ENCODE peak calls at places on chromosomes 11 and 22, in seven cellular contexts. One of them, this sample, is unnamed.

GRCh38 chr11:103031834-103032233 is 60.1 kb downstream of the DCUN1D5 start:
- DNase-seq in kidney epithelial cell: no peak
- DNase-seq in mesenchymal stem cell: no peak
- DNase-seq in psoas muscle: no peak
- DNase-seq in HepG2: no peak
- DNase-seq in AG04449: peak; percentile 55
- DNase-seq in left lung: no peak
- DNase-seq in this sample: no peak

GRCh38 chr11:72814139-72814830 is at the start of gene ATG16L2:
- DNase-seq in kidney epithelial cell: no peak
- DNase-seq in mesenchymal stem cell: peak; percentile 92
- DNase-seq in psoas muscle: peak; percentile 94
- DNase-seq in HepG2: peak; percentile 64
- DNase-seq in AG04449: no peak
- DNase-seq in left lung: peak; percentile 88
- DNase-seq in this sample: peak; percentile 89

GRCh38 chr11:61654397-61654829 is 25.8 kb upstream of the DAGLA start:
- DNase-seq in kidney epithelial cell: no peak
- DNase-seq in mesenchymal stem cell: no peak
- DNase-seq in psoas muscle: peak; percentile 70
- DNase-seq in HepG2: no peak
- DNase-seq in AG04449: no peak
- DNase-seq in left lung: peak; percentile 62
- DNase-seq in this sample: no peak

GRCh38 chr11:64566042-64566914 is 24.7 kb upstream of the SLC22A12 start:
- DNase-seq in kidney epithelial cell: peak; percentile 59
- DNase-seq in mesenchymal stem cell: peak; percentile 86
- DNase-seq in psoas muscle: no peak
- DNase-seq in HepG2: peak; percentile 99
- DNase-seq in AG04449: no peak
- DNase-seq in left lung: peak; percentile 55
- DNase-seq in this sample: peak; percentile 93

GRCh38 chr11:10751581-10751940 is 515 bp downstream of the CTR9 start:
- DNase-seq in kidney epithelial cell: no peak
- DNase-seq in mesenchymal stem cell: no peak
- DNase-seq in psoas muscle: no peak
- DNase-seq in HepG2: no peak
- DNase-seq in AG04449: no peak
- DNase-seq in left lung: no peak
- DNase-seq in this sample: no peak

GRCh38 chr11:71140206-71140919 is 112.0 kb downstream of the SHANK2 start:
- DNase-seq in kidney epithelial cell: no peak
- DNase-seq in mesenchymal stem cell: no peak
- DNase-seq in psoas muscle: no peak
- DNase-seq in HepG2: no peak
- DNase-seq in AG04449: no peak
- DNase-seq in left lung: peak; percentile 48
- DNase-seq in this sample: no peak

GRCh38 chr22:42490244-42490832 is 29.3 kb downstream of the RRP7A start:
- DNase-seq in kidney epithelial cell: no peak
- DNase-seq in mesenchymal stem cell: no peak
- DNase-seq in psoas muscle: no peak
- DNase-seq in HepG2: peak; percentile 23
- DNase-seq in AG04449: no peak
- DNase-seq in left lung: no peak
- DNase-seq in this sample: no peak

GRCh38 chr11:116424615-116425261 is 348.0 kb downstream of the BUD13 start:
- DNase-seq in kidney epithelial cell: no peak
- DNase-seq in mesenchymal stem cell: no peak
- DNase-seq in psoas muscle: no peak
- DNase-seq in HepG2: peak; percentile 92
- DNase-seq in AG04449: no peak
- DNase-seq in left lung: no peak
- DNase-seq in this sample: no peak

GRCh38 chr11:2306971-2307732 is 5.3 kb downstream of the TSPAN32 start:
- DNase-seq in kidney epithelial cell: no peak
- DNase-seq in mesenchymal stem cell: peak; percentile 22
- DNase-seq in psoas muscle: no peak
- DNase-seq in HepG2: no peak
- DNase-seq in AG04449: no peak
- DNase-seq in left lung: no peak
- DNase-seq in this sample: no peak

GRCh38 chr22:49326558-49326957 is 501.1 kb downstream of the BRD1 start:
- DNase-seq in kidney epithelial cell: no peak
- DNase-seq in mesenchymal stem cell: no peak
- DNase-seq in psoas muscle: no peak
- DNase-seq in HepG2: no peak
- DNase-seq in AG04449: no peak
- DNase-seq in left lung: peak; percentile 10
- DNase-seq in this sample: no peak

GRCh38 chr11:36167729-36168128 is 121.5 kb downstream of the COMMD9 start:
- DNase-seq in kidney epithelial cell: no peak
- DNase-seq in mesenchymal stem cell: no peak
- DNase-seq in psoas muscle: no peak
- DNase-seq in HepG2: no peak
- DNase-seq in AG04449: no peak
- DNase-seq in left lung: no peak
- DNase-seq in this sample: no peak

GRCh38 chr11:44978961-44979331 is 28.3 kb upstream of the TP53I11 start:
- DNase-seq in kidney epithelial cell: no peak
- DNase-seq in mesenchymal stem cell: no peak
- DNase-seq in psoas muscle: no peak
- DNase-seq in HepG2: peak; percentile 35
- DNase-seq in AG04449: no peak
- DNase-seq in left lung: peak; percentile 51
- DNase-seq in this sample: no peak

GRCh38 chr11:77590194-77590591 is 440 bp downstream of the AQP11 start:
- DNase-seq in kidney epithelial cell: peak; percentile 21
- DNase-seq in mesenchymal stem cell: peak; percentile 55
- DNase-seq in psoas muscle: peak; percentile 65
- DNase-seq in HepG2: peak; percentile 67
- DNase-seq in AG04449: no peak
- DNase-seq in left lung: no peak
- DNase-seq in this sample: peak; percentile 36

GRCh38 chr11:79332017-79332416 is 108.8 kb downstream of the TENM4 start:
- DNase-seq in kidney epithelial cell: no peak
- DNase-seq in mesenchymal stem cell: no peak
- DNase-seq in psoas muscle: no peak
- DNase-seq in HepG2: no peak
- DNase-seq in AG04449: no peak
- DNase-seq in left lung: no peak
- DNase-seq in this sample: no peak

GRCh38 chr11:7522546-7522945 is 8.7 kb downstream of the PPFIBP2 start:
- DNase-seq in kidney epithelial cell: no peak
- DNase-seq in mesenchymal stem cell: no peak
- DNase-seq in psoas muscle: no peak
- DNase-seq in HepG2: no peak
- DNase-seq in AG04449: no peak
- DNase-seq in left lung: no peak
- DNase-seq in this sample: no peak

GRCh38 chr11:7522106-7522505 is 8.3 kb downstream of the PPFIBP2 start:
- DNase-seq in kidney epithelial cell: no peak
- DNase-seq in mesenchymal stem cell: no peak
- DNase-seq in psoas muscle: no peak
- DNase-seq in HepG2: no peak
- DNase-seq in AG04449: no peak
- DNase-seq in left lung: no peak
- DNase-seq in this sample: no peak

GRCh38 chr11:7518811-7519562 is 5.2 kb downstream of the PPFIBP2 start:
- DNase-seq in kidney epithelial cell: no peak
- DNase-seq in mesenchymal stem cell: no peak
- DNase-seq in psoas muscle: no peak
- DNase-seq in HepG2: no peak
- DNase-seq in AG04449: no peak
- DNase-seq in left lung: no peak
- DNase-seq in this sample: no peak

GRCh38 chr11:7520011-7520942 is 6.5 kb downstream of the PPFIBP2 start:
- DNase-seq in kidney epithelial cell: no peak
- DNase-seq in mesenchymal stem cell: peak; percentile 4
- DNase-seq in psoas muscle: no peak
- DNase-seq in HepG2: no peak
- DNase-seq in AG04449: no peak
- DNase-seq in left lung: no peak
- DNase-seq in this sample: peak; percentile 31

DNA sequence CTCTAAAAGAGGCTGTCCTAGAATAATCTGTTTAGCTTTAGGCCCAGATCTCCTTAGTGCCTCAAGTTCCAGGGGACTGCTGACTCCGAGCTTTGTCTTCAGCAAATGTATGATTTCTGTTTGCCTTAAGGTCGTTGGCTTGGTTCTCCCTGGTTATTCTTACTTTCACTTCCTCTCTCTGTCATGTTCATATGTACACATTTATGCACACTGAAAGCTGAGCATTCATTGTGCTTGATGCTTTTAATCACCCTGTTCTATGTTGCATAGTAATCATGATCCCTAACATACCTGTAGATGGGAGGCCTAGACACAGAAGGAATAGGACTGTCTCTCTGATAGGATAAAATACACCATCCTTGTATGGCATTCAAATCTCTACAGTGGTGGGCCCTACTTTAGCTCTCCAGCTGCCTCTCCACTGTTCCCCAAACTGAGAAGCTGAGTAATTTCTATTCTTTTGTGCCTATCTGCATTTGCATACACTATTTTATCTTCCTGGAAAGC is 7.2 kb downstream of the PPFIBP2 start:
- DNase-seq in kidney epithelial cell: no peak
- DNase-seq in mesenchymal stem cell: peak; percentile 5
- DNase-seq in psoas muscle: no peak
- DNase-seq in HepG2: no peak
- DNase-seq in AG04449: no peak
- DNase-seq in left lung: no peak
- DNase-seq in this sample: no peak
- H3K4me3 ChIP-seq in kidney epithelial cell: no peak overlapping the region
- H3K4me3 ChIP-seq in mesenchymal stem cell: no peak overlapping the region
- H3K4me3 ChIP-seq in psoas muscle: no peak overlapping the region
- H3K4me3 ChIP-seq in HepG2: no peak overlapping the region
- H3K4me3 ChIP-seq in AG04449: no peak overlapping the region
- H3K4me3 ChIP-seq in left lung: no peak overlapping the region
- H3K4me3 ChIP-seq in this sample: no peak overlapping the region

DNA sequence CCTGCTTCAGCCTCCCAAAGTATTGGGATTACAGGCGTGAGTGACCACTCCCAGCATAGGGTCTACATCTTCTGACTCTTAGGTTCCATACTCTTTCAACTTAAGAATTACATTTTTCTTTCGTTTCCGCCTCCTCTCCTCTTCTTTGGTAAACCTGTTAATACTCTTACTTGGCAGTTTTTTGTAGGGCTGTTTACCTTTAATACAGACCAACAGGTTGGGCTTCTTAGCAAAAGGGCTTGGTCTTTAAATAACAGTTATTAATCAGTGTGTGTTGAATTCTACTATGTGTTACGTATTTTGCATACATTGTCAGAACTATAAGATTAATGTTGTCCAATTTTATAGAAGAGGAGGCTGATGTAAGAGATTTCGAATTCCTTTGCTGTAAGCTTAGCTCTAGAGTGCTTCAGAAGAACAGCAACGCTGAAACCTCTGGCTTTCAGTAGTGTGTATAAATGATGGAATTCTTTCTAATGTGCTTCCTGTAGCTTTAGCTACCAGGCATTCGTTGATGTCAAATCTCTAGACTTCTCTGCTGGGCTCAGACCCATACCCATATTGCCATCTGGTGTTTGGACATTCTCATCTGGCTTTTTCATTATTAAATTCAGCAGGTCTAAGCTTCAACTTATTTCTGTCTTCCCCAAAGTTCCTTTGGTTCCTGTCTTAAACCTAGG is 3.1 kb downstream of the FDX1 start:
- DNase-seq in kidney epithelial cell: no peak
- DNase-seq in mesenchymal stem cell: peak; percentile 30
- DNase-seq in psoas muscle: no peak
- DNase-seq in HepG2: no peak
- DNase-seq in AG04449: no peak
- DNase-seq in left lung: no peak
- DNase-seq in this sample: no peak
- H3K4me3 ChIP-seq in kidney epithelial cell: no peak overlapping the region
- H3K4me3 ChIP-seq in mesenchymal stem cell: no peak overlapping the region
- H3K4me3 ChIP-seq in psoas muscle: no peak overlapping the region
- H3K4me3 ChIP-seq in HepG2: no peak overlapping the region
- H3K4me3 ChIP-seq in AG04449: no peak overlapping the region
- H3K4me3 ChIP-seq in left lung: no peak overlapping the region
- H3K4me3 ChIP-seq in this sample: no peak overlapping the region

GRCh38 chr11:66070604-66071325 is 693 bp downstream of the PACS1 start:
- DNase-seq in kidney epithelial cell: no peak
- DNase-seq in mesenchymal stem cell: peak; percentile 56
- DNase-seq in psoas muscle: peak; percentile 77
- DNase-seq in HepG2: no peak
- DNase-seq in AG04449: no peak
- DNase-seq in left lung: peak; percentile 58
- DNase-seq in this sample: peak; percentile 64

GRCh38 chr11:66071326-66071870 is 1.3 kb downstream of the PACS1 start:
- DNase-seq in kidney epithelial cell: no peak
- DNase-seq in mesenchymal stem cell: no peak
- DNase-seq in psoas muscle: no peak
- DNase-seq in HepG2: no peak
- DNase-seq in AG04449: no peak
- DNase-seq in left lung: no peak
- DNase-seq in this sample: no peak

GRCh38 chr11:66069715-66070603 is at the start of gene PACS1:
- DNase-seq in kidney epithelial cell: no peak
- DNase-seq in mesenchymal stem cell: peak; percentile 73
- DNase-seq in psoas muscle: peak; percentile 86
- DNase-seq in HepG2: peak; percentile 25
- DNase-seq in AG04449: no peak
- DNase-seq in left lung: peak; percentile 87
- DNase-seq in this sample: peak; percentile 84

GRCh38 chr11:66073669-66074068 is 3.6 kb downstream of the PACS1 start:
- DNase-seq in kidney epithelial cell: no peak
- DNase-seq in mesenchymal stem cell: no peak
- DNase-seq in psoas muscle: no peak
- DNase-seq in HepG2: no peak
- DNase-seq in AG04449: no peak
- DNase-seq in left lung: no peak
- DNase-seq in this sample: no peak

DNA sequence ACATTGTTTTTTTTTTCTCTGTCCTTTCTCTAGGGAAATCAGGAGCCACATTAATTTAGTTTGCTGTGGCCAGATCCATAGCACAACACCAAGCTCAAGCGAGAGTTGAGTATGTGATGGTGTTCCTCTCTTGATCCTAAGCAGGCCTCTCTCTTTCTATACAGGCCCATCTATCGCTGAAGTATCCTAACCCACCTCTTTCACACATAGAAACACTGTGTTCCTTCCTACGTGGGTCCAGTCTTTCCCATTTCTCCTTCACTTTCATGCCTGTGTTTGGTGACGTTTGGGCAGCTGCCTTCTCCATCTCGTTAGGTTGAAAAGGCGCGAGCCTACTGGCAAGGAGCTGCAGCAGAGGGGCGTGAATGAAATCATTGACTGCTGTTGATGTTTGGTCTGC is 2.4 kb downstream of the PACS1 start:
- DNase-seq in kidney epithelial cell: no peak
- DNase-seq in mesenchymal stem cell: no peak
- DNase-seq in psoas muscle: no peak
- DNase-seq in HepG2: no peak
- DNase-seq in AG04449: no peak
- DNase-seq in left lung: no peak
- DNase-seq in this sample: no peak
- H3K4me3 ChIP-seq in kidney epithelial cell: no peak overlapping the region
- H3K4me3 ChIP-seq in mesenchymal stem cell: no peak overlapping the region
- H3K4me3 ChIP-seq in psoas muscle: no peak overlapping the region
- H3K4me3 ChIP-seq in HepG2: no peak overlapping the region
- H3K4me3 ChIP-seq in AG04449: no peak overlapping the region
- H3K4me3 ChIP-seq in left lung: no peak overlapping the region
- H3K4me3 ChIP-seq in this sample: peak overlapping the region; percentile 35

GRCh38 chr11:47410404-47411264 is 2.2 kb downstream of the SLC39A13 start:
- DNase-seq in kidney epithelial cell: no peak
- DNase-seq in mesenchymal stem cell: no peak
- DNase-seq in psoas muscle: no peak
- DNase-seq in HepG2: no peak
- DNase-seq in AG04449: no peak
- DNase-seq in left lung: no peak
- DNase-seq in this sample: no peak
- H3K4me3 ChIP-seq in kidney epithelial cell: no peak overlapping the region
- H3K4me3 ChIP-seq in mesenchymal stem cell: no peak overlapping the region
- H3K4me3 ChIP-seq in psoas muscle: no peak overlapping the region
- H3K4me3 ChIP-seq in HepG2: peak overlapping the region; percentile 91
- H3K4me3 ChIP-seq in AG04449: peak overlapping the region; percentile 95
- H3K4me3 ChIP-seq in left lung: peak overlapping the region; percentile 74
- H3K4me3 ChIP-seq in this sample: peak overlapping the region; percentile 93